ENCODE peak calls at places on chromosome 11, in nine cellular contexts. One of them, this sample, is unnamed.

GRCh38 chr11:122642971-122643370 is 12.6 kb upstream of the UBASH3B start:
- DNase-seq in sigmoid colon: no peak
- DNase-seq in AG04450: no peak
- DNase-seq in left ventricle myocardium inferior: no peak
- DNase-seq in adrenal gland: no peak
- DNase-seq in heart right ventricle: no peak
- DNase-seq in esophagus muscularis mucosa: no peak
- DNase-seq in breast epithelium: no peak
- DNase-seq in brain microvascular endothelial cell: peak
- DNase-seq in this sample: no peak

GRCh38 chr11:87421422-87421821 is 383.7 kb downstream of the TMEM135 start:
- DNase-seq in sigmoid colon: no peak
- DNase-seq in AG04450: peak
- DNase-seq in left ventricle myocardium inferior: no peak
- DNase-seq in adrenal gland: peak
- DNase-seq in heart right ventricle: peak
- DNase-seq in esophagus muscularis mucosa: peak
- DNase-seq in breast epithelium: no peak
- DNase-seq in brain microvascular endothelial cell: peak
- DNase-seq in this sample: no peak

GRCh38 chr11:57792870-57793269 is 31.3 kb downstream of the CTNND1 start:
- DNase-seq in sigmoid colon: no peak
- DNase-seq in AG04450: no peak
- DNase-seq in left ventricle myocardium inferior: no peak
- DNase-seq in adrenal gland: no peak
- DNase-seq in heart right ventricle: no peak
- DNase-seq in esophagus muscularis mucosa: no peak
- DNase-seq in breast epithelium: no peak
- DNase-seq in brain microvascular endothelial cell: no peak
- DNase-seq in this sample: no peak

GRCh38 chr11:61881397-61881796 is 9.9 kb downstream of the FADS3 start:
- DNase-seq in sigmoid colon: no peak
- DNase-seq in AG04450: no peak
- DNase-seq in left ventricle myocardium inferior: no peak
- DNase-seq in adrenal gland: no peak
- DNase-seq in heart right ventricle: peak
- DNase-seq in esophagus muscularis mucosa: no peak
- DNase-seq in breast epithelium: no peak
- DNase-seq in brain microvascular endothelial cell: no peak
- DNase-seq in this sample: no peak

GRCh38 chr11:2212411-2213251 is 41.0 kb upstream of the TH start:
- DNase-seq in sigmoid colon: peak
- DNase-seq in AG04450: no peak
- DNase-seq in left ventricle myocardium inferior: peak
- DNase-seq in adrenal gland: no peak
- DNase-seq in heart right ventricle: peak
- DNase-seq in esophagus muscularis mucosa: no peak
- DNase-seq in breast epithelium: peak
- DNase-seq in brain microvascular endothelial cell: no peak
- DNase-seq in this sample: peak

GRCh38 chr11:77747381-77747969 is 73.0 kb downstream of the RSF1 start:
- DNase-seq in sigmoid colon: no peak
- DNase-seq in AG04450: no peak
- DNase-seq in left ventricle myocardium inferior: no peak
- DNase-seq in adrenal gland: no peak
- DNase-seq in heart right ventricle: no peak
- DNase-seq in esophagus muscularis mucosa: no peak
- DNase-seq in breast epithelium: no peak
- DNase-seq in brain microvascular endothelial cell: no peak
- DNase-seq in this sample: no peak

GRCh38 chr11:60912851-60913550 is 957 bp upstream of the TMEM109 start:
- DNase-seq in sigmoid colon: peak
- DNase-seq in AG04450: no peak
- DNase-seq in left ventricle myocardium inferior: no peak
- DNase-seq in adrenal gland: no peak
- DNase-seq in heart right ventricle: no peak
- DNase-seq in esophagus muscularis mucosa: no peak
- DNase-seq in breast epithelium: peak
- DNase-seq in brain microvascular endothelial cell: no peak
- DNase-seq in this sample: no peak

GRCh38 chr11:96205460-96205809 is 137.6 kb downstream of the MAML2 start:
- DNase-seq in sigmoid colon: no peak
- DNase-seq in AG04450: no peak
- DNase-seq in left ventricle myocardium inferior: no peak
- DNase-seq in adrenal gland: no peak
- DNase-seq in heart right ventricle: no peak
- DNase-seq in esophagus muscularis mucosa: no peak
- DNase-seq in breast epithelium: no peak
- DNase-seq in brain microvascular endothelial cell: no peak
- DNase-seq in this sample: no peak

GRCh38 chr11:17263803-17264202 is 12.7 kb upstream of the NUCB2 start:
- DNase-seq in sigmoid colon: no peak
- DNase-seq in AG04450: no peak
- DNase-seq in left ventricle myocardium inferior: no peak
- DNase-seq in adrenal gland: no peak
- DNase-seq in heart right ventricle: no peak
- DNase-seq in esophagus muscularis mucosa: no peak
- DNase-seq in breast epithelium: no peak
- DNase-seq in brain microvascular endothelial cell: no peak
- DNase-seq in this sample: no peak

GRCh38 chr11:78841451-78842060 is 266.9 kb upstream of the NARS2 start:
- DNase-seq in sigmoid colon: no peak
- DNase-seq in AG04450: no peak
- DNase-seq in left ventricle myocardium inferior: no peak
- DNase-seq in adrenal gland: no peak
- DNase-seq in heart right ventricle: no peak
- DNase-seq in esophagus muscularis mucosa: no peak
- DNase-seq in breast epithelium: no peak
- DNase-seq in brain microvascular endothelial cell: no peak
- DNase-seq in this sample: no peak

GRCh38 chr11:126523441-126523840 is 168.0 kb downstream of the ST3GAL4 start:
- DNase-seq in sigmoid colon: peak
- DNase-seq in AG04450: no peak
- DNase-seq in left ventricle myocardium inferior: no peak
- DNase-seq in adrenal gland: no peak
- DNase-seq in heart right ventricle: no peak
- DNase-seq in esophagus muscularis mucosa: no peak
- DNase-seq in breast epithelium: no peak
- DNase-seq in brain microvascular endothelial cell: no peak
- DNase-seq in this sample: no peak

DNA sequence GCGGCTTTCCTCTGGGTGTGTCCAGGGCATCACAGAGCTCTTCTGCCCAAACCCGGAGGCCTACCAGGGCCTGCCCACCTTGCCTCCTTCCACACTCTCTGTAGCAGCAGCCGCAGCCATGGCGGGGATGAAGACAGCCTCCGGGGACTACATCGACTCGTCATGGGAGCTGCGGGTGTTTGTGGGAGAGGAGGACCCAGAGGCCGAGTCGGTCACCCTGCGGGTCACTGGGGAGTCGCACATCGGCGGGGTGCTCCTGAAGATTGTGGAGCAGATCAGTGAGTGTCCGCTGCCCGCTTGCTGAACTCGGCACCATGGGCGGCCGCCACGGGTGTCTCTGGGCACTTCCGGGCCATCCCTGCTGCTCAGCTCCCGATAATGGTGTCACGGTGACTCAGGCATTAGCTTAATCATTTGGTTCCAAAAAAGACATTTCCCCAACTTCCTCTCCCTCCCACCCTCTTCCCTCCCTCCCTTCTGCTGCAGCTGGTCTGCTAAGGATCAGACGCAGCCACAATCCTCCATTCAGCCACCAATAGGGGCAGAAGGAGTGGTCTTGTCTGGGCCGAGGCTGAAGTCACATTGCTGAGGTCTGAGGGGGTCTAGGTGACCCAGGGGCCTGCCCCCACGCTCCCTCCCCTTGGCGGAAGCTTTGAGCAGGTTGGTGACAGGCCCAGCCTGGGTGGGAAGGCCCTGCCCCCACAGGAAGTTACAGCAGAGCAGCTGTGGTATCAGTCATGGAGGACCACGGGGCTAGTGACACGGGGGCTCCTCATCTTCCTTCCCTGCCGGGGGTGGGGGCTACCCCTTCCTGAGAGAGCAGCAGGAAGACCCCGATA is 945 bp downstream of the FERMT3 start:
- DNase-seq in sigmoid colon: peak
- DNase-seq in AG04450: no peak
- DNase-seq in left ventricle myocardium inferior: peak
- DNase-seq in adrenal gland: peak
- DNase-seq in heart right ventricle: peak
- DNase-seq in esophagus muscularis mucosa: no peak
- DNase-seq in breast epithelium: no peak
- DNase-seq in brain microvascular endothelial cell: peak
- DNase-seq in this sample: peak
- H3K4me3 ChIP-seq in sigmoid colon: peak
- H3K4me3 ChIP-seq in AG04450: no peak
- H3K4me3 ChIP-seq in left ventricle myocardium inferior: peak
- H3K4me3 ChIP-seq in adrenal gland: no peak
- H3K4me3 ChIP-seq in heart right ventricle: peak
- H3K4me3 ChIP-seq in esophagus muscularis mucosa: peak
- H3K4me3 ChIP-seq in breast epithelium: peak
- H3K4me3 ChIP-seq in brain microvascular endothelial cell: peak
- H3K4me3 ChIP-seq in this sample: peak

GRCh38 chr11:18844753-18845367 is 53.3 kb upstream of the PTPN5 start:
- DNase-seq in sigmoid colon: no peak
- DNase-seq in AG04450: no peak
- DNase-seq in left ventricle myocardium inferior: no peak
- DNase-seq in adrenal gland: peak
- DNase-seq in heart right ventricle: no peak
- DNase-seq in esophagus muscularis mucosa: no peak
- DNase-seq in breast epithelium: no peak
- DNase-seq in brain microvascular endothelial cell: peak
- DNase-seq in this sample: no peak
- TF ChIP-seq CTCF in sigmoid colon: no peak
- TF ChIP-seq CTCF in AG04450: peak
- TF ChIP-seq CTCF in left ventricle myocardium inferior: peak
- TF ChIP-seq CTCF in adrenal gland: peak
- TF ChIP-seq CTCF in heart right ventricle: no peak
- TF ChIP-seq CTCF in esophagus muscularis mucosa: no peak
- TF ChIP-seq CTCF in breast epithelium: no peak
- TF ChIP-seq CTCF in brain microvascular endothelial cell: peak
- TF ChIP-seq CTCF in this sample: no peak

GRCh38 chr11:102117472-102118113 is 7.3 kb downstream of the YAP1 start:
- DNase-seq in sigmoid colon: no peak
- DNase-seq in AG04450: no peak
- DNase-seq in left ventricle myocardium inferior: no peak
- DNase-seq in adrenal gland: no peak
- DNase-seq in heart right ventricle: no peak
- DNase-seq in esophagus muscularis mucosa: no peak
- DNase-seq in breast epithelium: no peak
- DNase-seq in brain microvascular endothelial cell: no peak
- DNase-seq in this sample: no peak
- H3K4me3 ChIP-seq in sigmoid colon: no peak
- H3K4me3 ChIP-seq in AG04450: no peak
- H3K4me3 ChIP-seq in left ventricle myocardium inferior: no peak
- H3K4me3 ChIP-seq in adrenal gland: no peak
- H3K4me3 ChIP-seq in heart right ventricle: no peak
- H3K4me3 ChIP-seq in esophagus muscularis mucosa: no peak
- H3K4me3 ChIP-seq in breast epithelium: no peak
- H3K4me3 ChIP-seq in brain microvascular endothelial cell: no peak
- H3K4me3 ChIP-seq in this sample: peak

DNA sequence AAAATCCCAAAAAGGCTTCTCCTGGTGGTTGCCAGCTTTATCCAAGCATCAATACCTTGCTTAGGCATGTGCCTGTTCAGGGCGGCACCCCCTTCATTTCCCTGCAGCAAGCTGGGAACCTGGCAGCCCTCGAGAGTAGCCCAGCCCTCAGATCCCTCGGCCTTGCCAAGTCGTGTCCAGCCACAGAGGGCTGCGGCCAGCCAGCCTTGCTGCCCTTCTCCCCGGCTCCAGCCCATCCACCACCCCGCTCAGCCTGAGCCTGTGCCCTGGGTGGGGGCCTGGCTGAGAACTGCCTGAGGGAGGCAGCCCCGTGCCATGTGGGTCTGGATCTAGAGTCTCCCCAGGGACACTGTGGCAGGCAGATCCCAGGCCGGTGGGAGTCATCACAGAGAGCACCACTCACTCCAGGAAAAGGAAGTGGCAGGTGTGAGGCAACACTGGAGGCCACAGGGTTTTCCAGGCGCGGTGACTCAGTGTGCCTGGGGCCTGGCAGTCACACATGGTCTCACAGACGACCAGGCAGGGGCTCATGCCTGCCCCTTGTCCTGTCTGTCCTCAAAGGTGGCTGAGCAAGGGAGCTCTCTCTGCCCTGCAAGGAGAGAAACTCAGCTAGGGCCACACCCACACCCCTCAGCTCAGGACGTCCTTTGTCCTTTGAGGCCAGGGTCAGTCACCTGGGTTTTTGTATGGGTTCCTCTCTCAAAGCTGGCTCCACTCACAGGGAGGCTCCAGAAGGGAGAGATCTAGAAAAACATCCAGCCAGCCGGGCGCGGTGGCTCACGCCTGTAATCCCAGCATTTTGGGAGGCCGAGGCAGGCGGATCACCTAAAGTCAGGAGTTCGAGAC is 12.2 kb upstream of the CDC42BPG start:
- DNase-seq in sigmoid colon: peak
- DNase-seq in AG04450: no peak
- DNase-seq in left ventricle myocardium inferior: no peak
- DNase-seq in adrenal gland: peak
- DNase-seq in heart right ventricle: no peak
- DNase-seq in esophagus muscularis mucosa: no peak
- DNase-seq in breast epithelium: peak
- DNase-seq in brain microvascular endothelial cell: peak
- DNase-seq in this sample: peak
- TF ChIP-seq CTCF in sigmoid colon: no peak
- TF ChIP-seq CTCF in AG04450: no peak
- TF ChIP-seq CTCF in left ventricle myocardium inferior: no peak
- TF ChIP-seq CTCF in adrenal gland: no peak
- TF ChIP-seq CTCF in heart right ventricle: no peak
- TF ChIP-seq CTCF in esophagus muscularis mucosa: no peak
- TF ChIP-seq CTCF in breast epithelium: no peak
- TF ChIP-seq CTCF in brain microvascular endothelial cell: no peak
- TF ChIP-seq CTCF in this sample: no peak

GRCh38 chr11:132943325-132943736 is 589.0 kb downstream of the OPCML start:
- DNase-seq in sigmoid colon: no peak
- DNase-seq in AG04450: no peak
- DNase-seq in left ventricle myocardium inferior: no peak
- DNase-seq in adrenal gland: no peak
- DNase-seq in heart right ventricle: no peak
- DNase-seq in esophagus muscularis mucosa: peak
- DNase-seq in breast epithelium: no peak
- DNase-seq in brain microvascular endothelial cell: no peak
- DNase-seq in this sample: no peak
- H3K4me3 ChIP-seq in sigmoid colon: peak
- H3K4me3 ChIP-seq in AG04450: peak
- H3K4me3 ChIP-seq in left ventricle myocardium inferior: peak
- H3K4me3 ChIP-seq in adrenal gland: no peak
- H3K4me3 ChIP-seq in heart right ventricle: peak
- H3K4me3 ChIP-seq in esophagus muscularis mucosa: peak
- H3K4me3 ChIP-seq in breast epithelium: peak
- H3K4me3 ChIP-seq in brain microvascular endothelial cell: peak
- H3K4me3 ChIP-seq in this sample: peak

GRCh38 chr11:114061053-114062049 is 1.8 kb downstream of the ZBTB16 start:
- DNase-seq in sigmoid colon: peak
- DNase-seq in AG04450: no peak
- DNase-seq in left ventricle myocardium inferior: peak
- DNase-seq in adrenal gland: peak
- DNase-seq in heart right ventricle: no peak
- DNase-seq in esophagus muscularis mucosa: no peak
- DNase-seq in breast epithelium: no peak
- DNase-seq in brain microvascular endothelial cell: no peak
- DNase-seq in this sample: no peak
- TF ChIP-seq CTCF in sigmoid colon: no peak
- TF ChIP-seq CTCF in AG04450: no peak
- TF ChIP-seq CTCF in left ventricle myocardium inferior: no peak
- TF ChIP-seq CTCF in adrenal gland: no peak
- TF ChIP-seq CTCF in heart right ventricle: no peak
- TF ChIP-seq CTCF in esophagus muscularis mucosa: no peak
- TF ChIP-seq CTCF in breast epithelium: no peak
- TF ChIP-seq CTCF in brain microvascular endothelial cell: no peak
- TF ChIP-seq CTCF in this sample: no peak

GRCh38 chr11:64854157-64854533 is 9.7 kb upstream of the CDC42BPG start:
- DNase-seq in sigmoid colon: no peak
- DNase-seq in AG04450: no peak
- DNase-seq in left ventricle myocardium inferior: no peak
- DNase-seq in adrenal gland: no peak
- DNase-seq in heart right ventricle: no peak
- DNase-seq in esophagus muscularis mucosa: no peak
- DNase-seq in breast epithelium: no peak
- DNase-seq in brain microvascular endothelial cell: no peak
- DNase-seq in this sample: no peak
- H3K4me3 ChIP-seq in sigmoid colon: no peak
- H3K4me3 ChIP-seq in AG04450: no peak
- H3K4me3 ChIP-seq in left ventricle myocardium inferior: peak
- H3K4me3 ChIP-seq in adrenal gland: no peak
- H3K4me3 ChIP-seq in heart right ventricle: peak
- H3K4me3 ChIP-seq in esophagus muscularis mucosa: no peak
- H3K4me3 ChIP-seq in breast epithelium: no peak
- H3K4me3 ChIP-seq in brain microvascular endothelial cell: no peak
- H3K4me3 ChIP-seq in this sample: peak